ENCODE peak calls at places on chromosome 3, in five cellular contexts. One of them, this sample, is unnamed.

GRCh38 chr3:60609446-60609845 is 641.8 kb downstream of the FHIT start:
- DNase-seq in GM20000: no peak
- DNase-seq in fibroblast of lung: no peak
- DNase-seq in GM13976: no peak
- DNase-seq in activated B cell treated with CpG ODN at 0.5 μM for 24 hours: no peak
- DNase-seq in this sample: no peak

GRCh38 chr3:13850161-13850945 is 29.5 kb downstream of the WNT7A start:
- DNase-seq in fibroblast of lung: no peak
- DNase-seq in activated B cell treated with CpG ODN at 0.5 μM for 24 hours: no peak
- DNase-seq in GM13976: no peak
- DNase-seq in GM20000: no peak
- DNase-seq in this sample: no peak

GRCh38 chr3:71397046-71397445 is 186.5 kb downstream of the FOXP1 start:
- DNase-seq in GM13976: no peak
- DNase-seq in GM20000: no peak
- DNase-seq in activated B cell treated with CpG ODN at 0.5 μM for 24 hours: no peak
- DNase-seq in fibroblast of lung: peak; percentile 46
- DNase-seq in this sample: peak; percentile 23

GRCh38 chr3:67083277-67083676 is 85.2 kb downstream of the KBTBD8 start:
- DNase-seq in GM13976: no peak
- DNase-seq in GM20000: no peak
- DNase-seq in fibroblast of lung: peak; percentile 12
- DNase-seq in activated B cell treated with CpG ODN at 0.5 μM for 24 hours: no peak
- DNase-seq in this sample: no peak

GRCh38 chr3:54228806-54229205 is 106.5 kb downstream of the CACNA2D3 start:
- DNase-seq in GM20000: no peak
- DNase-seq in activated B cell treated with CpG ODN at 0.5 μM for 24 hours: no peak
- DNase-seq in GM13976: no peak
- DNase-seq in fibroblast of lung: no peak
- DNase-seq in this sample: no peak

GRCh38 chr3:188241883-188242282 is 87.9 kb downstream of the LPP start:
- DNase-seq in GM13976: no peak
- DNase-seq in GM20000: no peak
- DNase-seq in fibroblast of lung: peak; percentile 15
- DNase-seq in activated B cell treated with CpG ODN at 0.5 μM for 24 hours: no peak
- DNase-seq in this sample: no peak

GRCh38 chr3:48068886-48069285 is 52.7 kb upstream of the MAP4 start:
- DNase-seq in GM20000: no peak
- DNase-seq in fibroblast of lung: peak; percentile 50
- DNase-seq in GM13976: no peak
- DNase-seq in activated B cell treated with CpG ODN at 0.5 μM for 24 hours: no peak
- DNase-seq in this sample: no peak

GRCh38 chr3:42214064-42214463 is 51.9 kb downstream of the CCK start:
- DNase-seq in GM13976: no peak
- DNase-seq in activated B cell treated with CpG ODN at 0.5 μM for 24 hours: no peak
- DNase-seq in GM20000: peak; percentile 35
- DNase-seq in fibroblast of lung: no peak
- DNase-seq in this sample: no peak

GRCh38 chr3:170350515-170351413 is 6.8 kb upstream of the SKIL start:
- DNase-seq in GM20000: no peak
- DNase-seq in fibroblast of lung: no peak
- DNase-seq in activated B cell treated with CpG ODN at 0.5 μM for 24 hours: no peak
- DNase-seq in GM13976: no peak
- DNase-seq in this sample: no peak

GRCh38 chr3:67292356-67293225 is 294.5 kb downstream of the KBTBD8 start:
- DNase-seq in GM20000: no peak
- DNase-seq in activated B cell treated with CpG ODN at 0.5 μM for 24 hours: no peak
- DNase-seq in fibroblast of lung: peak; percentile 2
- DNase-seq in GM13976: no peak
- DNase-seq in this sample: no peak

DNA sequence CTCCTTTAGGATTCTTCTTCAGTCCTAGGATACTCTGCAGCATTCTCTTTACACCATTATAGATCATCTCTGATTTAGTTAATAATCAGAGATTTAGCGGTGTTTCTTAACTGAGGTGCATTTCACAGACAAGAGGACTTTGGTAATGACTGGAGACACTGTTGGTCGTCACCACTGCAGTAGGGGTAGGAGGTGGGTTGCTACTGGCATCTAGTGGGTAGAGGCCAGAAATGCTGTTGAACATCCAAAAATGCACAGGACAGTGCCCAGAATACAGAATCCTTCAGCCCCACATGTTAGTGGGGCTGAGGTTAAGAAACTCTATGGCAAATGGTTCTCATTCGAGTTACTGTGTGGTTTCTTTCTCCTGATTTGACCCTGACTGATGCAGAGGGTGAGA is 80.4 kb upstream of the LMCD1 start:
- DNase-seq in GM20000: no peak
- DNase-seq in fibroblast of lung: no peak
- DNase-seq in GM13976: no peak
- DNase-seq in activated B cell treated with CpG ODN at 0.5 μM for 24 hours: no peak
- DNase-seq in this sample: no peak
- TF ChIP-seq CTCF in GM20000: no peak
- TF ChIP-seq CTCF in fibroblast of lung: no peak
- TF ChIP-seq CTCF in GM13976: no peak
- TF ChIP-seq CTCF in activated B cell treated with CpG ODN at 0.5 μM for 24 hours: no peak
- TF ChIP-seq CTCF in this sample: no peak

GRCh38 chr3:101625879-101626278 is 51.1 kb downstream of the ZBTB11 start:
- DNase-seq in GM20000: no peak
- DNase-seq in fibroblast of lung: no peak
- DNase-seq in GM13976: no peak
- DNase-seq in activated B cell treated with CpG ODN at 0.5 μM for 24 hours: no peak
- DNase-seq in this sample: no peak
- TF ChIP-seq CTCF in GM20000: no peak
- TF ChIP-seq CTCF in fibroblast of lung: no peak
- TF ChIP-seq CTCF in GM13976: no peak
- TF ChIP-seq CTCF in activated B cell treated with CpG ODN at 0.5 μM for 24 hours: no peak
- TF ChIP-seq CTCF in this sample: no peak

GRCh38 chr3:195117978-195118581 is 152.9 kb downstream of the XXYLT1 start:
- DNase-seq in GM13976: no peak
- DNase-seq in GM20000: no peak
- DNase-seq in fibroblast of lung: no peak
- DNase-seq in activated B cell treated with CpG ODN at 0.5 μM for 24 hours: no peak
- DNase-seq in this sample: no peak
- TF ChIP-seq CTCF in GM13976: peak; percentile 24
- TF ChIP-seq CTCF in GM20000: peak; percentile 16
- TF ChIP-seq CTCF in fibroblast of lung: no peak
- TF ChIP-seq CTCF in activated B cell treated with CpG ODN at 0.5 μM for 24 hours: no peak
- TF ChIP-seq CTCF in this sample: peak; percentile 28

DNA sequence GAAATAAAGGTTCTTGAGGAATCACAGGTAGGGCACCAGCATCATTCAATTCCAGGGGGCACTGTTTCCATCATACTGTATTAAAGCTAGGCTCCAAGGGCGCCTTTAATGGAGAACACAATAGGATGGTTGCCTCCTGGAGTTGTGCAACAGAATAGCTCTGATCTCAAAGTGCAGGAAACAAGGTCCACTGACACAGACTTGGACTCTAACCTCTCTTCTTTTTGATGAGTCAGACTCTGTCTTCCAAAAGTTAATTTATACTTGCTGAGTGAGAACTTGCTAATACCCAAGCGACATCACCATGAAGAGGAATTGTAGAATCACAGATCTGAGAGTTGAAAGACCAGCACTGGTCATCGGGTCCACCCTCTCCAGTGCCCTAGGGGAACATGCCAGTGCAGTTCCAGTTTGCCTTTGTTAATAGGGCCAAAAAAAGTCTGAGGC is 94.4 kb upstream of the PHLDB2 start:
- DNase-seq in GM13976: no peak
- DNase-seq in fibroblast of lung: peak; percentile 52
- DNase-seq in GM20000: no peak
- DNase-seq in activated B cell treated with CpG ODN at 0.5 μM for 24 hours: no peak
- DNase-seq in this sample: no peak
- TF ChIP-seq CTCF in GM13976: no peak
- TF ChIP-seq CTCF in fibroblast of lung: no peak
- TF ChIP-seq CTCF in GM20000: no peak
- TF ChIP-seq CTCF in activated B cell treated with CpG ODN at 0.5 μM for 24 hours: no peak
- TF ChIP-seq CTCF in this sample: no peak

GRCh38 chr3:152539191-152539764 is 270.5 kb downstream of the MBNL1 start:
- DNase-seq in GM13976: no peak
- DNase-seq in activated B cell treated with CpG ODN at 0.5 μM for 24 hours: no peak
- DNase-seq in fibroblast of lung: no peak
- DNase-seq in GM20000: no peak
- DNase-seq in this sample: no peak
- TF ChIP-seq CTCF in GM13976: no peak
- TF ChIP-seq CTCF in activated B cell treated with CpG ODN at 0.5 μM for 24 hours: no peak
- TF ChIP-seq CTCF in fibroblast of lung: no peak
- TF ChIP-seq CTCF in GM20000: no peak
- TF ChIP-seq CTCF in this sample: no peak

GRCh38 chr3:138282836-138283235 is 46.8 kb downstream of the NME9 start:
- DNase-seq in activated B cell treated with CpG ODN at 0.5 μM for 24 hours: no peak
- DNase-seq in GM13976: no peak
- DNase-seq in GM20000: no peak
- DNase-seq in fibroblast of lung: no peak
- DNase-seq in this sample: no peak

GRCh38 chr3:138281561-138281960 is 48.1 kb downstream of the NME9 start:
- DNase-seq in fibroblast of lung: no peak
- DNase-seq in GM20000: no peak
- DNase-seq in GM13976: no peak
- DNase-seq in activated B cell treated with CpG ODN at 0.5 μM for 24 hours: no peak
- DNase-seq in this sample: no peak

GRCh38 chr3:138289260-138289659 is 40.4 kb downstream of the NME9 start:
- DNase-seq in GM13976: no peak
- DNase-seq in fibroblast of lung: no peak
- DNase-seq in GM20000: no peak
- DNase-seq in activated B cell treated with CpG ODN at 0.5 μM for 24 hours: no peak
- DNase-seq in this sample: no peak

GRCh38 chr3:138284079-138284478 is 45.6 kb downstream of the NME9 start:
- DNase-seq in fibroblast of lung: no peak
- DNase-seq in GM13976: no peak
- DNase-seq in GM20000: no peak
- DNase-seq in activated B cell treated with CpG ODN at 0.5 μM for 24 hours: no peak
- DNase-seq in this sample: no peak

GRCh38 chr3:138284957-138285477 is 44.6 kb downstream of the NME9 start:
- DNase-seq in GM13976: no peak
- DNase-seq in fibroblast of lung: no peak
- DNase-seq in activated B cell treated with CpG ODN at 0.5 μM for 24 hours: no peak
- DNase-seq in GM20000: no peak
- DNase-seq in this sample: no peak
- TF ChIP-seq CTCF in GM13976: no peak
- TF ChIP-seq CTCF in fibroblast of lung: no peak
- TF ChIP-seq CTCF in activated B cell treated with CpG ODN at 0.5 μM for 24 hours: no peak
- TF ChIP-seq CTCF in GM20000: no peak
- TF ChIP-seq CTCF in this sample: no peak

GRCh38 chr3:97975466-97975865 is 3.2 kb upstream of the RIOX2 start:
- DNase-seq in GM13976: no peak
- DNase-seq in GM20000: no peak
- DNase-seq in fibroblast of lung: no peak
- DNase-seq in activated B cell treated with CpG ODN at 0.5 μM for 24 hours: no peak
- DNase-seq in this sample: no peak
- TF ChIP-seq CTCF in GM13976: no peak
- TF ChIP-seq CTCF in GM20000: no peak
- TF ChIP-seq CTCF in fibroblast of lung: no peak
- TF ChIP-seq CTCF in activated B cell treated with CpG ODN at 0.5 μM for 24 hours: no peak
- TF ChIP-seq CTCF in this sample: peak; percentile 30

DNA sequence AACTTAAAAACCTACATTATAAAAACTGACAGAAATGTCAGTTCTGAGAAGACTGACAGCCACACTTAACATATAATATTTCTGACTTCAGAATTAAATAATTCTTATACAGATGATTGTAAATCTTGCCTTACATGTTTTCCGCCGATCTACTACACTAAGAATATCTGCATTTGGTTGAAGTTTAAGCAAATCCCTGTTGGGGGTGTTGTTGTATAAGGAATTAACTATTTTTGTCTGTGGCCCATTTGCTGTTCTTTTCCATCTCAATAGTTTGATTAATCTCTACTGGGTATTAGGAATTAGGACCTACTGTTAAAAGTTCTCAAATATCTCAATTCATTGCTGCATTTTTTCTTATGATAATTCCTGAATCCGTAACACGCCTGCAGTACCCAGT is 838.3 kb upstream of the ROBO1 start:
- DNase-seq in GM13976: no peak
- DNase-seq in fibroblast of lung: no peak
- DNase-seq in GM20000: no peak
- DNase-seq in activated B cell treated with CpG ODN at 0.5 μM for 24 hours: no peak
- DNase-seq in this sample: no peak
- TF ChIP-seq CTCF in GM13976: no peak
- TF ChIP-seq CTCF in fibroblast of lung: no peak
- TF ChIP-seq CTCF in GM20000: no peak
- TF ChIP-seq CTCF in activated B cell treated with CpG ODN at 0.5 μM for 24 hours: no peak
- TF ChIP-seq CTCF in this sample: peak; percentile 43

This sample was measured in neural crest cell.